ENCODE peak calls at places on chromosomes 6 and 20, in four cellular contexts. O is psoas muscle, E is sigmoid colon, T is tibial nerve. D is an unnamed sample. For H3K4me1, the result is how much of the 10 kb centered on the place peaks cover.

GRCh38 chr6:33384581-33385020 is 7.0 kb upstream of the KIFC1 start:
- DNase-seq in O (no peak), E (no peak), T (no peak), D (no peak)

GRCh38 chr6:55445648-55446204 is 118.5 kb downstream of the GFRAL start:
- DNase-seq in O (no peak), E (no peak), T (no peak), D (no peak)

GRCh38 chr6:34207695-34208443 is 28.8 kb upstream of the HMGA1 start:
- DNase-seq in O (no peak), E (no peak), T (no peak), D (no peak)

GRCh38 chr6:23584134-23584763 is 541.8 kb upstream of the NRSN1 start:
- DNase-seq in O (no peak), E (no peak), T (no peak), D (peak)

GRCh38 chr20:47998736-47999135 is 213.5 kb upstream of the SULF2 start:
- DNase-seq in O (no peak), E (no peak), T (no peak), D (no peak)

GRCh38 chr6:129276461-129276860 is 393.5 kb downstream of the LAMA2 start:
- DNase-seq in O (no peak), E (no peak), T (no peak), D (no peak)

GRCh38 chr6:42239736-42240375 is 22.2 kb upstream of the MRPS10 start:
- DNase-seq in O (no peak), E (no peak), T (no peak), D (no peak)

GRCh38 chr6:157823523-157824370 is 701 bp downstream of the SNX9 start:
- DNase-seq in O (peak), E (peak), T (peak), D (peak)

GRCh38 chr20:54772931-54773642 is 297.7 kb downstream of the DOK5 start:
- DNase-seq in O (no peak), E (no peak), T (no peak), D (no peak)

GRCh38 chr6:121520337-121521163 is 85.1 kb downstream of the GJA1 start:
- DNase-seq in O (no peak), E (no peak), T (no peak), D (no peak)

GRCh38 chr6:157173756-157174155 is 149.6 kb downstream of the TMEM242 start:
- DNase-seq in O (no peak), E (no peak), T (no peak), D (no peak)

GRCh38 chr20:31260326-31260932 is 3.0 kb downstream of the DEFB115 start:
- DNase-seq in O (no peak), E (no peak), T (no peak), D (no peak)

GRCh38 chr6:32176476-32177181 is 745 bp upstream of the AGPAT1 start:
- DNase-seq in O (no peak), E (no peak), T (no peak), D (no peak)

GRCh38 chr6:43464337-43464736 is 9.0 kb upstream of the DLK2 start:
- DNase-seq in O (no peak), E (no peak), T (no peak), D (no peak)

GRCh38 chr6:168229368-168229752 is 90.2 kb downstream of the DACT2 start:
- DNase-seq in O (no peak), E (no peak), T (no peak), D (no peak)

GRCh38 chr6:65595540-65595939 is 111.5 kb downstream of the EYS start:
- DNase-seq in O (no peak), E (no peak), T (no peak), D (no peak)

GRCh38 chr6:130434174-130434873 is 68.5 kb downstream of the TMEM200A start:
- DNase-seq in O (no peak), E (no peak), T (no peak), D (no peak)

GRCh38 chr6:34528996-34529664 is 27.0 kb downstream of the SPDEF start:
- DNase-seq in O (no peak), E (no peak), T (no peak), D (no peak)

GRCh38 chr6:127918506-127919427 is 17.9 kb upstream of the THEMIS start:
- DNase-seq in O (no peak), E (no peak), T (no peak), D (no peak)

GRCh38 chr20:54456423-54456822 is 19.0 kb upstream of the DOK5 start:
- DNase-seq in O (no peak), E (no peak), T (no peak), D (no peak)

GRCh38 chr6:107697682-107698081 is 126.4 kb downstream of the SCML4 start:
- DNase-seq in O (no peak), E (no peak), T (no peak), D (no peak)

GRCh38 chr6:149210376-149210775 is 107.1 kb upstream of the TAB2 start:
- DNase-seq in O (no peak), E (no peak), T (no peak), D (no peak)

DNA sequence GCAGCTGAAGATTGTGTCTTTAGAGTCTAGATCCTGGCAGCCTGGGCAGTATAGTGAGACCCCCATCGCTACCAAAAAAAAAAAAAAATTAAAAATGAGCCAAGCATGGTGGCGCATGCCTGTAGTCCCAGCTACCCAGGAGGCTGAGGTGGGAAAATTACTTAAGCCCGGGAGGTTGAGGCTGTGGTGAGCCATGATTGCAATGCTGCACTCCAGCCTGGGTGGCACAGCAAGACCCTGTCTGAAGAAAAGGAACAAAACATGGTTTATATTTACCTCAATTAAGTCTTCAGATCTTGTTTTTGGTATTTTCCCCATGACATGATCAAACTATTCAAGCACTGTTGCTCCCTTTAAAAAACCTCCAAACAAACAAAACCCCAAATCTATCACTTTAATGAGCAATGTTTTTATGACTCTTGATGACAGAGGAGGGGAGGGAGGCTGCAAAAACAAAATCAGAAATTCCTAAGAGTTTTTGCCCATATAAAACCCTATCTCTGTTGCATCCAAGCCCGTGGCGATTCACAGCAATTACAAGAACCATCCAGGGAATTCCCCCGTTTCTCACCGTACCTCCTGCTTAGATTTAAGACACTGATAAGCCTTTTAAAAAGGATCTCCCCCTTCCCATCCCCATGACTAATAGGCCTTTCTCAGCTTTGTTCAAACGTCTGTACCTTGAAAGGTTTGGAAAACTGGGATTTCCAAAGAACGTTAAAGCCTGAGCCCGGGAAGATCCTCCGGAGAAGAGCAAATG is 259.9 kb downstream of the BMP7 start:
- DNase-seq in O (no peak), E (no peak), T (no peak), D (no peak)
- H3K4me1 ChIP-seq in O (under half), E (under half), T (under half), D (under half)

GRCh38 chr6:12324741-12325140 is 34.6 kb downstream of the EDN1 start:
- DNase-seq in O (no peak), E (no peak), T (no peak), D (no peak)
- H3K4me1 ChIP-seq in O (under half), E (under half), T (under half), D (under half)

GRCh38 chr20:1946762-1947534 is 46.9 kb downstream of the PDYN start:
- DNase-seq in O (peak), E (peak), T (no peak), D (no peak)

GRCh38 chr20:1945660-1946059 is 48.2 kb downstream of the PDYN start:
- DNase-seq in O (no peak), E (no peak), T (no peak), D (no peak)

GRCh38 chr20:1949306-1949705 is 44.6 kb downstream of the PDYN start:
- DNase-seq in O (no peak), E (peak), T (no peak), D (no peak)

GRCh38 chr20:1946442-1946761 is 47.5 kb downstream of the PDYN start:
- DNase-seq in O (no peak), E (no peak), T (no peak), D (no peak)

GRCh38 chr20:1947535-1947846 is 46.4 kb downstream of the PDYN start:
- DNase-seq in O (no peak), E (peak), T (no peak), D (no peak)
- H3K4me1 ChIP-seq in O (under half), E (under half), T (under half), D (under half)

DNA sequence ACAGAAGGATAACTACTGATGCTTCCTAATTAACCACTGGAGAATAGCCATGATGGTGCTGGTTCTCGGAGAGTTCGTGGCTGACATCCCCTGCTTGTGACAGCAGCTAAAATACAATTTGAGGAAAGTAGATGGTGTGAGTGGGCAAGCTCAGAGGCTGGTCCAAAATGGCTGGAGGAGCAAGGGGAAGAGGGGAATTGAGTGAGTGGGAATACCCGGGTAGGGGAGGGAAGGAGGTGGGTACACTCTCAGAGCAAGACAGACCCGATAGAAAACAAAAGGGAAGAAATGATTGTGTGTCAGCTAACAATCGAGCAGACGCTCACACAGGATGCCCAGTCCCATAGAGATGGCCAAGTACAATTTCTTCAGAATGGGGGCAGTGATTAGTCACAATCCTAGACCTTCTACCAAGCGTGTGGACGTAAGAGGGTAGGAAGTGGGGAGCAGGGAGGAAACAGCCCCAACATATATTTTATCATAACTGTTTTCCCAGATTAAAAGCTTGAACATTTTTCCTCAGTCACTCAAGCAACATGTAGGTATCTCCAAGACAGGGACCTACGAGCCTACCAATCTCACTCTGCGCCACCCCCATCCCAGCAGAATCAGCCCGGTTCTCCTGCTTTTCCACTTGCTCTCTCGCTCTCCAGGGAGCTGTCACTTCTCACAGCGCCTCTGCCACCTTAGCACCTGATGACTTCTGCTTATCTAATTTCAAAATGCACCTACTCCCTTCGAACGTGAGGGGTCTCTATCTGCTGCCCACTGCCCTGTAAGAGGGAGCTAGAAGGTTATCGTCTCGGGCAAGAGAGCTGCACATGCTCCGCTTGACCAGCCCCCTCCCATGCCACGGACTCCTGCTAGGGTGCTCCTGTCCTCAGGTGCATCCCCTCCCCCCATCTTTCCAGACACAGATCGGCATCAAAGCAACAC is 26.2 kb downstream of the RIPOR2 start:
- DNase-seq in O (no peak), E (no peak), T (no peak), D (no peak)
- H3K4me1 ChIP-seq in O (under half), E (under half), T (under half), D (under half)

GRCh38 chr6:90198758-90199425 is 97.8 kb downstream of the BACH2 start:
- DNase-seq in O (no peak), E (no peak), T (no peak), D (no peak)

GRCh38 chr6:90194371-90194841 is 102.2 kb downstream of the BACH2 start:
- DNase-seq in O (no peak), E (no peak), T (no peak), D (no peak)

GRCh38 chr6:90199900-90200299 is 96.7 kb downstream of the BACH2 start:
- DNase-seq in O (no peak), E (no peak), T (no peak), D (no peak)

GRCh38 chr6:90195094-90195793 is 101.4 kb downstream of the BACH2 start:
- DNase-seq in O (no peak), E (no peak), T (no peak), D (no peak)

DNA sequence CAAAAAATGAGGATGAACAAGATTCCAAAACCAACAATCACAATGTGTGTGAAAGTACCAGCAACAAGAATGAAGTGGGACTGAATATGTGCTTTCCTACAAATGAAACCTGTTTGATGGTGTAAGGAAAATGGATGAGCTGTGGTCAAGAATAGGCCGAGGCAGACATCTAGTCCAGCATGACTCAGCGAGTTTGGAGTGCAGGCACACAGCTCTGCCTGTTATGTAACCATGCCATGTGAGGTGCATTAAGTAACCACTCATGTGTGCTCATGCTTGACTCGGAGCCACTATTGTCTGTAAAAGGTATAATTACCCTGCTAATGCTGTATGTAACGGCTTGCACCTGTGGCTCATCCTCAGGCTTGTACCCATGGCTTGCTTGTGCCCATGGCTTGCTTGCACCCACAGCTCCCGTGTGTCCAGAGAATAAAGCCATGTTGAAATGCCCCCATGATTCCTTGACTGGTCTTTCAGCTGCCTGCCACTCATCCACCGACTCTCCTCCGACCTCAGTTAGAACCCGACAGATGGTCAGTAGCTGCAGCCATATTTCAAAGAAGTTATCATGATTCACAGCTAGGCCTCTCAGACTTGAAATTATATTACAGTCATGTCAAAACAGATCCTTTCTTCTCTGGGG is 98.7 kb downstream of the BACH2 start:
- DNase-seq in O (no peak), E (peak), T (no peak), D (no peak)
- H3K4me1 ChIP-seq in O (half or more), E (under half), T (under half), D (under half)

GRCh38 chr20:44962483-44962882 is 2.3 kb upstream of the TOMM34 start:
- DNase-seq in O (no peak), E (no peak), T (no peak), D (no peak)

GRCh38 chr20:44963325-44964215 is 2.7 kb upstream of the STK4 start:
- DNase-seq in O (no peak), E (no peak), T (no peak), D (no peak)

GRCh38 chr20:44959896-44960852 is at the start of gene TOMM34:
- DNase-seq in O (peak), E (peak), T (peak), D (peak)

GRCh38 chr20:44961024-44961866 is 1.0 kb upstream of the TOMM34 start:
- DNase-seq in O (no peak), E (no peak), T (no peak), D (no peak)

GRCh38 chr20:44961868-44962267 is 1.7 kb upstream of the TOMM34 start:
- DNase-seq in O (no peak), E (no peak), T (no peak), D (no peak)
- H3K4me1 ChIP-seq in O (under half), E (under half), T (under half), D (under half)

GRCh38 chr20:24995741-24996448 is 3.3 kb upstream of the APMAP start:
- DNase-seq in O (no peak), E (peak), T (no peak), D (no peak)
- H3K4me1 ChIP-seq in O (under half), E (half or more), T (under half), D (under half)

DNA sequence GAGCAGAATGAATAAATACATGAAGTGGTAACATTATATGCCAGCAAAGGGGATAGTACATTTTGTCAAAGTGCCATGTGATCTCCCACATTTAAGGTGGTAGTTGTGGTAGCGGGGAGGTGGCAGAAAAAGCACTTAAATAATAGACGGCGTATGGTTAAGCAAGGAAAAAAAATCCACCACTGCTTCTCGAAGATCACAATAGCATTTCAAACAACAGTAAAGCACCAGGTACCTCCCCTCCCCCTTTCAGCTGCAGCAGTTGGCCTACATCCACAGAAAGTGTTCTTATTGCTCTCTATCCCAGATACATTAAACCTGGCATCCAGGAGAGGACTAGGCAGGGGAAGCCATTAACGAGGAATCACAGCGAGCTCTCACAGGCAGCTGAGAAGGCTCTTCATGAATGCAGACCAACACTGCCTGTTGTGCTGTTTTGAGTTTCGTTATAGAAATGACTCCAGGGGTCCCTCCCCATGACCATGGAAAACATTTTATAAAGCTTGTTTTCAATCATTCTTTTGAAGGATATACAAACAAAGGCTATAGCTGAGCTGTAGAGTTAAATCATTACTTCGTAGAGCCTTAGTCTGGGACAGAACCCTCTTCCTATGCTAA is 11.8 kb downstream of the FYN start:
- DNase-seq in O (no peak), E (no peak), T (no peak), D (no peak)
- H3K4me1 ChIP-seq in O (under half), E (under half), T (under half), D (under half)

GRCh38 chr20:35768731-35769664 is 2.8 kb upstream of the PHF20 start:
- DNase-seq in O (peak), E (peak), T (peak), D (peak)

GRCh38 chr20:35772563-35773058 is 796 bp downstream of the PHF20 start:
- DNase-seq in O (no peak), E (no peak), T (no peak), D (no peak)

GRCh38 chr20:35771689-35772562 is at the start of gene PHF20:
- DNase-seq in O (peak), E (peak), T (peak), D (peak)

GRCh38 chr20:35773154-35773751 is 1.4 kb downstream of the PHF20 start:
- DNase-seq in O (no peak), E (peak), T (no peak), D (peak)

DNA sequence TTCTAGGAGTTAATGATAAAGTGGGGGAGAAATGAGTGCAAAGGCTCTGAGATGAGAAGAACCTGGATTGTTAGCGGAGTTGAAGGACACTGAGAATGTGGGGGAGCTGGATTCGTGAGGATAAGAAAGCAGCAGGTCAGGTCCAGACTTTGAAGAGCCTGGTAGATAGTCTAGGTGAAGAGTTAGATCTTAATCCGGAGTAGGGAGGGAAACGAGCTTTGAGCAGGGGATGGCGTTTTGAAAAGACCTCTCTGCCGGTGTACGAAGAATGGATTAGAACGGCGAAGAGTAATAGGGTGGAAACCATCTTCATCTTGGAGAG is 487 bp upstream of the PHF20 start:
- DNase-seq in O (no peak), E (no peak), T (no peak), D (no peak)
- H3K4me1 ChIP-seq in O (half or more), E (half or more), T (under half), D (half or more)

D was measured in transverse colon.